ENCODE peak calls at places on chromosomes 12 and 14, in four cellular contexts. B, H, G and N are unnamed samples.

GRCh38 chr12:8664228-8664963 is 1.8 kb upstream of the MFAP5 start:
- DNase-seq in B (no peak), H (no peak), G (no peak), N (no peak)

GRCh38 chr14:51449666-51450061 is 202.0 kb upstream of the FRMD6 start:
- DNase-seq in B (no peak), H (no peak), G (no peak), N (no peak)

GRCh38 chr12:50638482-50638880 is 125.4 kb upstream of the ATF1 start:
- DNase-seq in B (no peak), H (no peak), G (no peak), N (no peak)

GRCh38 chr14:21066882-21067502 is 3.1 kb upstream of the ARHGEF40 start:
- DNase-seq in B (no peak), H (no peak), G (no peak), N (no peak)

GRCh38 chr12:77998236-77998786 is 167.6 kb downstream of the NAV3 start:
- DNase-seq in B (no peak), H (peak; percentile 67), G (no peak), N (no peak)

GRCh38 chr12:122356192-122356635 is 66.3 kb downstream of the CLIP1 start:
- DNase-seq in B (no peak), H (peak; percentile 22), G (peak; percentile 49), N (peak; percentile 53)

GRCh38 chr12:101697930-101698781 is 716 bp downstream of the CHPT1 start:
- DNase-seq in B (no peak), H (peak; percentile 74), G (peak; percentile 71), N (peak; percentile 20)

GRCh38 chr12:39592295-39592694 is 27.3 kb downstream of the ABCD2 start:
- DNase-seq in B (no peak), H (no peak), G (no peak), N (no peak)

GRCh38 chr12:73612571-73612970 is 925.1 kb upstream of the ATXN7L3B start:
- DNase-seq in B (no peak), H (no peak), G (no peak), N (no peak)

GRCh38 chr12:123149088-123149827 is 1.6 kb downstream of the PITPNM2 start:
- DNase-seq in B (no peak), H (no peak), G (no peak), N (no peak)

GRCh38 chr14:51004352-51004800 is 60.1 kb upstream of the PYGL start:
- DNase-seq in B (no peak), H (no peak), G (no peak), N (no peak)

GRCh38 chr12:76643438-76643837 is 83.9 kb upstream of the OSBPL8 start:
- DNase-seq in B (no peak), H (no peak), G (no peak), N (no peak)

GRCh38 chr14:105116451-105117256 is 51.4 kb upstream of the GPR132 start:
- DNase-seq in B (no peak), H (no peak), G (no peak), N (no peak)

GRCh38 chr14:103735439-103735814 is 19.8 kb downstream of the ZFYVE21 start:
- DNase-seq in B (no peak), H (no peak), G (peak; percentile 5), N (no peak)

GRCh38 chr12:32995623-32996022 is 99.0 kb upstream of the PKP2 start:
- DNase-seq in B (no peak), H (no peak), G (no peak), N (no peak)

GRCh38 chr12:12047682-12048081 is 23.1 kb upstream of the BCL2L14 start:
- DNase-seq in B (no peak), H (no peak), G (no peak), N (no peak)

GRCh38 chr14:20848955-20849570 is 42.1 kb upstream of the RNASE3 start:
- DNase-seq in B (no peak), H (no peak), G (peak; percentile 23), N (no peak)

GRCh38 chr12:110585231-110585799 is 2.2 kb upstream of the PPTC7 start:
- DNase-seq in B (peak; percentile 28), H (no peak), G (peak; percentile 50), N (peak; percentile 18)

GRCh38 chr14:64208981-64209380 is 85.2 kb downstream of the ESR2 start:
- DNase-seq in B (no peak), H (no peak), G (no peak), N (no peak)

GRCh38 chr12:23895792-23896218 is 53.7 kb downstream of the SOX5 start:
- DNase-seq in B (no peak), H (no peak), G (no peak), N (peak; percentile 65)

GRCh38 chr14:57189070-57189469 is 79.6 kb downstream of the EXOC5 start:
- DNase-seq in B (no peak), H (no peak), G (no peak), N (no peak)

GRCh38 chr14:92322516-92322915 is 449 bp upstream of the SLC24A4 start:
- DNase-seq in B (no peak), H (no peak), G (no peak), N (no peak)

GRCh38 chr12:1566449-1567135 is 27.8 kb downstream of the FBXL14 start:
- DNase-seq in B (no peak), H (no peak), G (no peak), N (no peak)

GRCh38 chr12:54370218-54370730 is 6.0 kb upstream of the GPR84 start:
- DNase-seq in B (peak; percentile 57), H (no peak), G (peak; percentile 82), N (peak; percentile 92)

GRCh38 chr14:101849125-101849524 is 87.6 kb downstream of the PPP2R5C start:
- DNase-seq in B (no peak), H (no peak), G (no peak), N (no peak)

GRCh38 chr12:114274131-114274530 is 131.8 kb downstream of the TBX5 start:
- DNase-seq in B (no peak), H (no peak), G (no peak), N (no peak)

GRCh38 chr14:102922490-102923200 is at the start of gene AMN:
- DNase-seq in B (no peak), H (no peak), G (no peak), N (no peak)

GRCh38 chr12:121860257-121860656 is 1.6 kb upstream of the HPD start:
- DNase-seq in B (no peak), H (no peak), G (peak; percentile 44), N (no peak)

GRCh38 chr14:55160989-55161388 is 30.4 kb downstream of the DLGAP5 start:
- DNase-seq in B (no peak), H (no peak), G (no peak), N (no peak)

GRCh38 chr14:105853907-105854599 is 327.7 kb downstream of the TMEM121 start:
- DNase-seq in B (no peak), H (no peak), G (no peak), N (no peak)

DNA sequence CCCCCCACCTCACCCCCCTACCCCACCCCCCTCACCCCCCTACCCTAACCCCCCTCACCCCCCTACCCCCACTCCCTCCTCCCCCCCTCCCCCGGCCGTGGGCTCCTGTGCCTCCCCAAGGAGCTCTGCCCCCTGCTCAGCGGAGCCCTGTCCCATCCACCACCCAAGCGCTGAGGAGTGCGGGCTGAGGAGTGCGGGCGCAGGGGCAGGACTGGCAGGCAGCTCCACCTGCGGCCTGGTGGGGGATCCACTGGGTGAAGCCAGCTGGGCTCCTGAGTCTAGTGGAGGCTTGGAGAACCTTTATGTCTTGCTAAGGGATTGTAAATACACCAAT is 2.3 kb upstream of the JPH4 start:
- DNase-seq in B (no peak), H (no peak), G (no peak), N (no peak)
- TF ChIP-seq CTCF in B (no peak), H (no peak), G (no peak), N (no peak)

GRCh38 chr12:105205322-105206048 is 30.5 kb downstream of the APPL2 start:
- DNase-seq in B (no peak), H (no peak), G (peak; percentile 85), N (no peak)

GRCh38 chr12:105201389-105201788 is 34.6 kb downstream of the APPL2 start:
- DNase-seq in B (no peak), H (no peak), G (no peak), N (no peak)

GRCh38 chr12:105206686-105207374 is 29.1 kb downstream of the APPL2 start:
- DNase-seq in B (no peak), H (no peak), G (no peak), N (no peak)

GRCh38 chr12:105204127-105204526 is 31.8 kb downstream of the APPL2 start:
- DNase-seq in B (no peak), H (no peak), G (no peak), N (no peak)

GRCh38 chr12:105204916-105205315 is 31.1 kb downstream of the APPL2 start:
- DNase-seq in B (no peak), H (no peak), G (no peak), N (no peak)
- TF ChIP-seq CTCF in B (no peak), H (no peak), G (no peak), N (no peak)

DNA sequence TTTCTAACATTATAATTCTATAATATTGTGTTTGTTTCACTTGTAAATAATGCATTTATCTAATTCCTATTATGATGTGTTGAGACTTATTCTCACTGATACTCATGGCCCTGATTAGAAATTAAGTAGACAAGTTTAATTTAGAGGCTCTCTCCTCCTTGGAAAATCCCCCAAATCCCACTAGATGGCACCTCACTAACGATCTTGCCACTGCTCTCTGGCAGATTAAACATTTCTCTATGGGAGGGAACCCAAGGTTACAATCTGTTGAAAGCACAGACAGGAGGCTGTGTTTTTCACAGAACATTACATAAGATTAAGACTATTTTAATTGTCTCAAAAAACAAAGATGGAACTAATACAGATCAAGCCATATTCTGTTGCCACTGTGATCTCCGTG is 318.7 kb downstream of the LRFN5 start:
- DNase-seq in B (no peak), H (no peak), G (peak; percentile 5), N (no peak)
- TF ChIP-seq CTCF in B (no peak), H (no peak), G (no peak), N (no peak)

GRCh38 chr12:63747553-63747952 is 32.2 kb upstream of the RXYLT1 start:
- DNase-seq in B (no peak), H (no peak), G (no peak), N (no peak)

GRCh38 chr12:63753743-63754142 is 26.0 kb upstream of the RXYLT1 start:
- DNase-seq in B (no peak), H (no peak), G (no peak), N (no peak)

DNA sequence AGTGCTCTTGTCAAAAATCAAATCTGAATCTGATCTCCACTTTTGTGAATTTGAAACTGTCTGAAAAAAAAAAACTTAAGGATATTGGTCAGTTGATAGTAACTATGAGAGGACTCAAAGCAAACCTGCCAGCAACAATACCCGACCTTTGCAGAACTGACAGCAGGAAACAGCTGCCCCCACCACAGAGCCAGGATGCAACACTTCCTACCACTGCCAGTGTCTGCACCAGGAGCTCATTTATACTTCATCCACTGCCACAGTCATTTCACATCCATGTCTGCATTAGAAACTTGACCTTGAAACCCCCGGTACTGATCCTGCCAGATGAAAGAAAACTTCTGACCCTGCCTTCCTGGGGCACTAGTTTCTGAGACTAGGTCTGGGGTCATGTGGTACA is 27.4 kb upstream of the RXYLT1 start:
- DNase-seq in B (no peak), H (no peak), G (no peak), N (peak; percentile 25)
- TF ChIP-seq CTCF in B (no peak), H (no peak), G (no peak), N (no peak)

DNA sequence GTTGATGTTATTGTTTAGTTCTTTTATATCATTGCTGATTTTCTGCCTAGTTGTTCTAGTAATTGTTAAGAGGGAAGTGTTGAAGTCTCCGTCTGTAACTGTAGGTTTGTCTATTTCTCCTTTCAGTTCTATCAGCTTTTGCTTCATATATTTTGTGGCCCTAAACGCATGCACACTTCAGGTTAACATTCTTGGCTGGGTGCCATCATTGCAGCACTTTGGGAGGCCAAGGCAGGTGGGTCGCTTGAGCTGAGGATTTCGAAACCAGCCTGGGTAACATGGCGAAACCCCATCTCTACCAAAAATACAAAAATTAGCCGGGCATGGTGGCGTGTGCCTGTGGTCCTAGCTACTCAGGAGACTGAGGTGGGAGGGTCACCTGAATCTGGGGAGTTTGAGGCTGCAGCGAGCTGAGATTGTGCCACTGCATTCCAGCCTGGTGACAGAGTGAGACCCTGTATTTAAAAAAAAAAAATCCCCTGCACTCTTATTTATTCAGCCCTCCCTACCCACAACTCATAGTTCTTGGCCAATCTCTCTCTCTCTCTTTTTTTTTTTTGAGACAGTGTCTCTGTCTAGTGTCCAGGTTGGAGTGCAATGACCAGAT is 28.2 kb upstream of the CFL2 start:
- DNase-seq in B (no peak), H (peak; percentile 27), G (no peak), N (no peak)
- TF ChIP-seq CTCF in B (no peak), H (no peak), G (no peak), N (no peak)